ENCODE peak calls at places on chromosomes 2 and 18, in seven cellular contexts. W is testis, M is lower leg skin, J is BE2C, O is fibroblast of lung, U is foreskin keratinocyte, R is GM20000. I is an unnamed sample.

GRCh38 chr2:111950241-111950640 is 51.8 kb downstream of the MERTK start:
- DNase-seq in W (no peak), M (no peak), J (no peak), O (peak), U (no peak), R (no peak), I (no peak)

GRCh38 chr2:200129756-200130462 is 174.5 kb downstream of the MAIP1 start:
- DNase-seq in W (no peak), M (no peak), J (no peak), O (no peak), U (peak), R (no peak), I (no peak)

GRCh38 chr18:10190564-10190963 is 263.9 kb upstream of the APCDD1 start:
- DNase-seq in W (no peak), M (no peak), J (no peak), O (no peak), U (no peak), R (no peak), I (no peak)

GRCh38 chr2:74462786-74463105 is 2.4 kb downstream of the MOGS start:
- DNase-seq in W (no peak), M (no peak), J (no peak), O (no peak), U (no peak), R (no peak), I (no peak)

GRCh38 chr2:19659375-19659774 is 242.4 kb downstream of the TTC32 start:
- DNase-seq in W (no peak), M (no peak), J (no peak), O (no peak), U (no peak), R (no peak), I (no peak)

GRCh38 chr2:145158051-145158586 is 638.2 kb upstream of the ZEB2 start:
- DNase-seq in W (peak), M (peak), J (no peak), O (peak), U (peak), R (no peak), I (no peak)

GRCh38 chr2:197500503-197501179 is 462 bp downstream of the HSPE1 start:
- DNase-seq in W (no peak), M (no peak), J (no peak), O (peak), U (no peak), R (no peak), I (no peak)

GRCh38 chr2:223582001-223582400 is 20.2 kb downstream of the SCG2 start:
- DNase-seq in W (no peak), M (no peak), J (peak), O (no peak), U (no peak), R (no peak), I (no peak)

GRCh38 chr2:174546519-174547506 is 50.8 kb downstream of the WIPF1 start:
- DNase-seq in W (peak), M (no peak), J (peak), O (peak), U (peak), R (peak), I (no peak)

GRCh38 chr2:147331790-147332419 is 512.9 kb upstream of the ACVR2A start:
- DNase-seq in W (peak), M (no peak), J (no peak), O (peak), U (peak), R (peak), I (peak)

GRCh38 chr2:177799531-177799930 is 273.0 kb downstream of the PDE11A start:
- DNase-seq in W (no peak), M (no peak), J (peak), O (peak), U (peak), R (no peak), I (peak)

GRCh38 chr2:96315400-96316071 is 9.6 kb upstream of the ITPRIPL1 start:
- DNase-seq in W (no peak), M (no peak), J (no peak), O (no peak), U (peak), R (peak), I (no peak)

GRCh38 chr2:132953771-132954170 is 283.8 kb upstream of the LYPD1 start:
- DNase-seq in W (no peak), M (no peak), J (no peak), O (no peak), U (no peak), R (peak), I (no peak)

GRCh38 chr2:118464546-118464945 is 376.3 kb downstream of the INSIG2 start:
- DNase-seq in W (no peak), M (no peak), J (no peak), O (no peak), U (no peak), R (no peak), I (no peak)

GRCh38 chr2:42168459-42169099 is 574 bp upstream of the EML4 start:
- DNase-seq in W (peak), M (no peak), J (no peak), O (no peak), U (no peak), R (no peak), I (no peak)

GRCh38 chr18:22433960-22434359 is 16.2 kb upstream of the CTAGE1 start:
- DNase-seq in W (no peak), M (no peak), J (no peak), O (peak), U (no peak), R (no peak), I (no peak)

DNA sequence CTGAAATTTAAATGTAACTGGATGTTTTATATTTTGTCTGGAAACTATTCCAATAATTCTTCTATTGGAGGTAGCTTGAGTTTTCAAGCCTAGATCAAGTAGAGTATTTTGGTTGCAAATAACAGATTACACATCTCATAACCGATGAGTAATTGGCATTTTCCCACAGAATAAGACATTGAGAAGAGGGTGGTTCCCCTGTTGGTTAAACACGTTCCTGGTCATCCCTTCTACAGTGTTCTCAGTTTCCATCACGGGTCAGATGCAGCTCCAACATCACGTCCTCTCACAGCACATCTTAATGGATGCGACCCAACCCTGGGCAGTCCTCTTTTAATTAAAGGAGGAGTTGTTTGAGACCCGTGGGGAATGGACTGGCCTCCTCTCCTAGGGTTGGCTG is 149.0 kb upstream of the ZNF516 start:
- DNase-seq in W (no peak), M (no peak), J (no peak), O (no peak), U (no peak), R (no peak), I (no peak)
- TF ChIP-seq CTCF in W (no peak), M (no peak), J (no peak), O (no peak), U (no peak), R (no peak), I (no peak)

DNA sequence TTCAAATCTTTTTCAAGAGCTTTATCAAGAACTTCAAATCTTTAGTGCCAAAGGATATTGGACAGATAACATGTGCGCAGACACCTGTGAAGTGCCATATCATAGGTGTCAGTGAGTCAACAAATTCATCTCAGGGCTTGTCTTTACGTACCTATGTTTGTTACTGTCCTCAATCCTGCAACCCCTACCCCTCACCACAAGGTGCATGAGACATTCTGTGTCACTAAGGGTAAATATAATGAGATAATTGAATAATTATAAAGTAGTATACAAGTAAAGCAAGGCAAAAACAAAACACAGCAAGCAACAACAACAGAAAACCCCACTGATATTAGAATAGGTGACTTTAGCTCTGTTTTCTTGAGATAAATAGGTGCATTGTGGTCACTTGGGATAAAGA is 1495.8 kb upstream of the TMEFF2 start:
- DNase-seq in W (no peak), M (no peak), J (no peak), O (no peak), U (no peak), R (no peak), I (no peak)
- TF ChIP-seq CTCF in W (no peak), M (no peak), J (no peak), O (no peak), U (no peak), R (no peak), I (no peak)

DNA sequence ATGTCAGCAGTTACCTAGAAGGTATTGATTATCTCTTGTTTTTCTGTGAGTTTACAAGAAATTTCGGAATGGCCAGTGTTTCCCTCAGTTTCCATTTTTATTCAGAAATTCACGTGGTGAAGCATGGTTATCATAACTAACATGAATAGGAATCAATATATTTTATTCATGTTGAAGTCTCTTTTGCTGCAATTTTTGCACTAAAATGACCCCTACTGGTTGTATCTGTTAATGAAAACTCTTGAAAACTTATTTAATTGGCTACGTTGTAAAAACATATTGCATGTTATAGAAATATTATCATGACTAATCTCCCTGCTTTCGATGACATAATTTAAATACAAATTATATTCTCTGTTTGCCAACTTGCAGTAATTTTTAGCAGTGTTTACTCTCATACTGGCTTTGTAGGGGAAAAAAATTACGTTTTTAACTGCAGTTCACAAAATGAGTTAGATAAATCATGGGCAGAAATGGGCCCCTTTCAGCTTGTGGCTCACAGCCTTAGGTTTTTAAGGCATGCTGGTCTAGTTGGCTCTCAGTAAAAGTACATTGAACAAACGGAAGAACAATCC is 3.5 kb downstream of the CRIM1 start:
- DNase-seq in W (no peak), M (no peak), J (no peak), O (peak), U (no peak), R (no peak), I (no peak)
- TF ChIP-seq CTCF in W (no peak), M (no peak), J (peak), O (peak), U (peak), R (no peak), I (peak)

GRCh38 chr2:232422051-232422450 is 15.4 kb downstream of the ALPG start:
- DNase-seq in W (no peak), M (no peak), J (no peak), O (no peak), U (no peak), R (peak), I (no peak)

GRCh38 chr2:232419245-232420072 is 12.8 kb downstream of the ALPG start:
- DNase-seq in W (no peak), M (no peak), J (no peak), O (no peak), U (peak), R (no peak), I (peak)

GRCh38 chr2:232420073-232420454 is 13.4 kb downstream of the ALPG start:
- DNase-seq in W (no peak), M (no peak), J (no peak), O (no peak), U (no peak), R (no peak), I (no peak)

GRCh38 chr2:232421189-232421785 is 14.6 kb downstream of the ALPG start:
- DNase-seq in W (no peak), M (no peak), J (no peak), O (no peak), U (no peak), R (no peak), I (peak)

GRCh38 chr2:232420463-232421188 is 14.0 kb downstream of the ALPG start:
- DNase-seq in W (no peak), M (no peak), J (no peak), O (no peak), U (no peak), R (no peak), I (peak)
- TF ChIP-seq CTCF in W (no peak), M (no peak), J (no peak), O (no peak), U (no peak), R (no peak), I (no peak)

GRCh38 chr2:100730290-100730868 is 89.6 kb upstream of the NPAS2 start:
- DNase-seq in W (peak), M (peak), J (no peak), O (peak), U (peak), R (no peak), I (peak)
- TF ChIP-seq CTCF in W (no peak), M (no peak), J (peak), O (peak), U (peak), R (no peak), I (peak)

DNA sequence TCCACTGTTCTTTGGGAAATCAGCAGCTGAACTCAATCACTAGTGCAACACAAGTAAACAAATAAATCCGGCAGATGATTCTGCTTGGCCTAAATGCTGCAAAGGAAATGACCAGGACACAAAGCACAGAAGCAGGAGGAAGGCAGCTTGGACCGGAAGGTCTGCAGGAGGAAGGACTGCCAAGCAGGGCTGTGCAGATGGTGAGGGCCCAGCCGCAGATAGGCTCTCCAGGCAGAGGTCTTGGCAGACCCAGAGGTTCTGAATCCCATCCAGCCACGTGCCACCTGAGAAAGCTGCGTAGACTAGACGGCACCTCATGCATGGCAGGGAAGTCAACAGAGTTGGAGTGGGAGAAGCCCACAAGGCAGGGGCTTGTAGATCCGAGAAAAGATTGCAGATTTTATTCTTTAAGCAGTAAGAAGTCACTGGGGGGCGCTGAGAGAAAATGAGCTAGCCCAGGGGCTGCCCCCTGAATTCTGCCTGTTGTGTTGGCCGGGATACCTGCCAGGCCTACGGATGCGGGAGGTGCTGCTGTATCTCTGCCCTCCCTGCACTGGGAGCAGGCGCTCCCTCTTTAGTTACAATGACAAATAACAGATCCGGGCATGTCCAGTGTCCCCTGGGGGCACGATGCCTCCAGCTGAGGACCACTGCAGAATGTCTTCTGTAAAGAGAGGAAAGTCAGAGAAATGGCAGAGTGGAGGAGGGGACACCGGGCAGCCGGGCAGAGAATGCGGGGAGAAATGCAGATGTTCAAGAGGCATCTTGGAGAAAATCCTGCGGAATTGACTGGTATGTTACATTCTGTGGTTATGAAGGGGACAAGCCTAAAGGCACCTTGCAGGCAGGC is 153.5 kb downstream of the PXDN start:
- DNase-seq in W (no peak), M (no peak), J (peak), O (no peak), U (no peak), R (no peak), I (no peak)
- TF ChIP-seq CTCF in W (no peak), M (no peak), J (peak), O (no peak), U (peak), R (no peak), I (no peak)

I was measured in nephron progenitor cell.